ENCODE peak calls at places on chromosomes 4 and X, in six cellular contexts. C is neural progenitor cell, L is NCI-H1092 treated with DMSO at 0.1 percent for 48 hours, Z is iris pigment epithelial cell, B is putamen, Q is astrocyte. W is an unnamed sample.

GRCh38 chr4:2259036-2259540 is 2.8 kb downstream of the MXD4 start:
- DNase-seq in C (no peak), L (no peak), Z (no peak), B (no peak), Q (no peak), W (no peak)

GRCh38 chr4:130026185-130026584 is 930.2 kb downstream of the C4orf33 start:
- DNase-seq in C (peak), L (peak), Z (no peak), B (no peak), Q (no peak), W (no peak)

GRCh38 chrX:18377802-18378201 is 23.3 kb upstream of the SCML2 start:
- DNase-seq in C (peak), L (peak), Z (peak), B (no peak), Q (no peak), W (no peak)

GRCh38 chrX:2342878-2343277 is 157.9 kb downstream of the DHRSX start:
- DNase-seq in C (no peak), L (no peak), Z (peak), B (no peak), Q (peak), W (no peak)

GRCh38 chrX:68261060-68261672 is 172.1 kb downstream of the OPHN1 start:
- DNase-seq in C (no peak), L (no peak), Z (peak), B (peak), Q (peak), W (no peak)

GRCh38 chr4:5029447-5029846 is 10.2 kb upstream of the CYTL1 start:
- DNase-seq in C (no peak), L (no peak), Z (no peak), B (no peak), Q (no peak), W (no peak)

GRCh38 chr4:53816561-53816960 is 225.3 kb upstream of the LNX1 start:
- DNase-seq in C (no peak), L (no peak), Z (peak), B (no peak), Q (no peak), W (no peak)

GRCh38 chr4:40502936-40503335 is 126.7 kb downstream of the RBM47 start:
- DNase-seq in C (no peak), L (no peak), Z (no peak), B (no peak), Q (no peak), W (no peak)

GRCh38 chr4:113499696-113500095 is 261.8 kb downstream of the CAMK2D start:
- DNase-seq in C (no peak), L (no peak), Z (peak), B (no peak), Q (peak), W (peak)

GRCh38 chr4:85793256-85793655 is 318.3 kb downstream of the ARHGAP24 start:
- DNase-seq in C (no peak), L (no peak), Z (no peak), B (no peak), Q (no peak), W (no peak)

GRCh38 chrX:85859426-85859825 is 187.9 kb downstream of the CHM start:
- DNase-seq in C (no peak), L (no peak), Z (peak), B (no peak), Q (no peak), W (no peak)

GRCh38 chrX:120549483-120550452 is 11.0 kb downstream of the CUL4B start:
- DNase-seq in C (no peak), L (no peak), Z (peak), B (no peak), Q (peak), W (peak)

GRCh38 chrX:13396887-13397286 is 77.0 kb upstream of the ATXN3L start:
- DNase-seq in C (no peak), L (no peak), Z (peak), B (no peak), Q (peak), W (no peak)

GRCh38 chrX:68898661-68899060 is 69.8 kb downstream of the EFNB1 start:
- DNase-seq in C (no peak), L (no peak), Z (no peak), B (no peak), Q (no peak), W (no peak)

GRCh38 chrX:143437439-143437838 is 79.8 kb downstream of the SPANXN3 start:
- DNase-seq in C (peak), L (peak), Z (peak), B (no peak), Q (no peak), W (no peak)

GRCh38 chr4:90060039-90060438 is 67.2 kb upstream of the CCSER1 start:
- DNase-seq in C (no peak), L (no peak), Z (no peak), B (no peak), Q (no peak), W (no peak)

GRCh38 chrX:140664939-140665338 is 44.6 kb upstream of the LINC00632 start:
- DNase-seq in C (no peak), L (no peak), Z (peak), B (peak), Q (peak), W (no peak)

GRCh38 chr4:109411964-109412363 is 21.7 kb upstream of the SEC24B start:
- DNase-seq in C (no peak), L (no peak), Z (peak), B (no peak), Q (no peak), W (no peak)

GRCh38 chr4:1523033-1523432 is 116.8 kb upstream of the NKX1-1 start:
- DNase-seq in C (no peak), L (no peak), Z (no peak), B (no peak), Q (no peak), W (no peak)

GRCh38 chr4:67746797-67747495 is 7.2 kb downstream of the GNRHR start:
- DNase-seq in C (peak), L (peak), Z (peak), B (peak), Q (peak), W (no peak)

GRCh38 chr4:71520308-71520707 is 181.5 kb downstream of the SLC4A4 start:
- DNase-seq in C (no peak), L (no peak), Z (no peak), B (no peak), Q (no peak), W (no peak)

GRCh38 chr4:104393649-104394048 is 101.0 kb downstream of the CXXC4 start:
- DNase-seq in C (no peak), L (no peak), Z (no peak), B (peak), Q (no peak), W (no peak)

GRCh38 chrX:112822892-112823291 is 17.7 kb downstream of the AMOT start:
- DNase-seq in C (no peak), L (no peak), Z (no peak), B (no peak), Q (no peak), W (no peak)

GRCh38 chr4:152680988-152681731 is 1.4 kb upstream of the TMEM154 start:
- DNase-seq in C (no peak), L (no peak), Z (peak), B (no peak), Q (peak), W (peak)

GRCh38 chrX:136031626-136032025 is 46.4 kb downstream of the SLC9A6 start:
- DNase-seq in C (no peak), L (no peak), Z (no peak), B (no peak), Q (no peak), W (no peak)